ENCODE peak calls at places on chromosomes 11 and 22, in five cellular contexts. One of them, this sample, is unnamed.

GRCh38 chr11:69356703-69357457 is 62.9 kb downstream of the MYEOV start:
- DNase-seq in H1: no peak
- DNase-seq in HCT116: no peak
- DNase-seq in A549: no peak
- DNase-seq in endothelial cell of umbilical vein: no peak
- DNase-seq in this sample: no peak

GRCh38 chr22:47248925-47249324 is 486.5 kb downstream of the TBC1D22A start:
- DNase-seq in H1: no peak
- DNase-seq in endothelial cell of umbilical vein: no peak
- DNase-seq in A549: no peak
- DNase-seq in HCT116: no peak
- DNase-seq in this sample: no peak

GRCh38 chr11:76663461-76663760 is 7.1 kb downstream of the LRRC32 start:
- DNase-seq in H1: no peak
- DNase-seq in A549: no peak
- DNase-seq in endothelial cell of umbilical vein: no peak
- DNase-seq in HCT116: no peak
- DNase-seq in this sample: no peak

GRCh38 chr11:101296896-101297295 is 167.3 kb upstream of the PGR start:
- DNase-seq in endothelial cell of umbilical vein: no peak
- DNase-seq in A549: no peak
- DNase-seq in HCT116: no peak
- DNase-seq in H1: no peak
- DNase-seq in this sample: no peak

GRCh38 chr11:45141171-45141570 is 5.3 kb upstream of the PRDM11 start:
- DNase-seq in A549: no peak
- DNase-seq in HCT116: no peak
- DNase-seq in H1: no peak
- DNase-seq in endothelial cell of umbilical vein: no peak
- DNase-seq in this sample: no peak

GRCh38 chr11:110710520-110711381 is 1.5 kb downstream of the ARHGAP20 start:
- DNase-seq in A549: no peak
- DNase-seq in HCT116: no peak
- DNase-seq in endothelial cell of umbilical vein: peak
- DNase-seq in H1: no peak
- DNase-seq in this sample: no peak

GRCh38 chr22:30212363-30212995 is 34.1 kb downstream of the LIF start:
- DNase-seq in A549: peak
- DNase-seq in H1: no peak
- DNase-seq in endothelial cell of umbilical vein: peak
- DNase-seq in HCT116: peak
- DNase-seq in this sample: peak

GRCh38 chr11:32332990-32333334 is 102.4 kb downstream of the WT1 start:
- DNase-seq in A549: no peak
- DNase-seq in endothelial cell of umbilical vein: no peak
- DNase-seq in HCT116: no peak
- DNase-seq in H1: no peak
- DNase-seq in this sample: no peak

GRCh38 chr11:61007971-61008896 is 36.8 kb downstream of the CD6 start:
- DNase-seq in H1: peak
- DNase-seq in endothelial cell of umbilical vein: no peak
- DNase-seq in A549: peak
- DNase-seq in HCT116: no peak
- DNase-seq in this sample: no peak

GRCh38 chr11:587978-588380 is 11.7 kb downstream of the PHRF1 start:
- DNase-seq in H1: no peak
- DNase-seq in A549: peak
- DNase-seq in endothelial cell of umbilical vein: no peak
- DNase-seq in HCT116: no peak
- DNase-seq in this sample: peak

GRCh38 chr11:538431-539051 is 1.2 kb downstream of the LRRC56 start:
- DNase-seq in endothelial cell of umbilical vein: no peak
- DNase-seq in A549: no peak
- DNase-seq in HCT116: no peak
- DNase-seq in H1: no peak
- DNase-seq in this sample: no peak

GRCh38 chr22:44496305-44496704 is 1.7 kb downstream of the RTL6 start:
- DNase-seq in A549: no peak
- DNase-seq in HCT116: no peak
- DNase-seq in H1: no peak
- DNase-seq in endothelial cell of umbilical vein: no peak
- DNase-seq in this sample: no peak

DNA sequence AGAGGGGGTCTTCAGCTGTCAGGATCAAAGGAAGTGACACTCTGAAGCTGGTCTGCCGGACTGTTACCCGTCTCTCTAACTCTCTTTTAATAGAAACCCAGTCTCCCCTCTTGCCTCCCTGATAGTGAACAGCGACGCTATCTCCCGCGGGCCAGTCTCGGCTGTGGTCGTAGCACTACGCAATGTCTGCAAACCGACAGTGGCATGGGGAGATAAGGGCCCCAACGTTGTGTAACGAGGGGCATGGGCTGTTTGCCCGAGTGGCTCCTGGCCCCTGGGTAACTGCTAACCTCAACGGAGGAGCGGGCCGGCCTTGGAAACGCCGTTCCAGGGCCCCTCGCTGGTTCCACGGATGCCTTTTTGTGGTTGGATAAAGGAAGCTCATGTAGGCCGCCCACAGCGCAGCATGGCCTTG is 23.3 kb downstream of the ZBTB16 start:
- DNase-seq in endothelial cell of umbilical vein: no peak
- DNase-seq in A549: no peak
- DNase-seq in HCT116: no peak
- DNase-seq in H1: no peak
- DNase-seq in this sample: peak
- H3K4me3 ChIP-seq in endothelial cell of umbilical vein: no peak
- H3K4me3 ChIP-seq in A549: no peak
- H3K4me3 ChIP-seq in HCT116: no peak
- H3K4me3 ChIP-seq in H1: no peak
- H3K4me3 ChIP-seq in this sample: peak

GRCh38 chr11:71994786-71995185 is 3.9 kb upstream of the IL18BP start:
- DNase-seq in H1: no peak
- DNase-seq in endothelial cell of umbilical vein: no peak
- DNase-seq in A549: no peak
- DNase-seq in HCT116: no peak
- DNase-seq in this sample: no peak
- TF ChIP-seq CTCF in H1: no peak
- TF ChIP-seq CTCF in endothelial cell of umbilical vein: no peak
- TF ChIP-seq CTCF in A549: no peak
- TF ChIP-seq CTCF in HCT116: no peak
- TF ChIP-seq CTCF in this sample: no peak

DNA sequence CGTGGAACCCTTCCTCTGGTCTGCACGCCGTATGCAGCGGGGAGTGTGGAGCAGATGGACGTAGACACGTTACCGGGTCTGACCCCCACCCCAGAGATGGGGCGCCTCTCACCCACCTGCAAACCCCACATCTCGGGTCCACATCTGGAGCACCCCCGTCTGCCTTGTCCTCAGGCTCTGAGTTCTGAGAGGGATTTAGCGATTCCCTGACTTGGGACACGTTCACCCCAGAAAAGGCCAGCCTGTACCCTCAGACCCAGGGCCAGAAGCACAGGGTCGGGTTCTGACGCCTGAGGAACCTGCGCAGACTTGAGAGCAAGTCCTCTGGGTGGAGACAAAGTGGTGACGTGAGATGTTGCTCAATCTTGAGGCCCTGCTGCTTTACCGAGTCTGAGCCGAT is 1138.5 kb downstream of the BRD1 start:
- DNase-seq in A549: no peak
- DNase-seq in H1: no peak
- DNase-seq in endothelial cell of umbilical vein: no peak
- DNase-seq in HCT116: no peak
- DNase-seq in this sample: peak
- TF ChIP-seq MAX in A549: no peak
- TF ChIP-seq MAX in H1: no peak
- TF ChIP-seq MAX in endothelial cell of umbilical vein: no peak
- TF ChIP-seq MAX in HCT116: no peak
- TF ChIP-seq MAX in this sample: no peak

GRCh38 chr11:6630632-6631291 is 11.5 kb upstream of the TPP1 start:
- DNase-seq in A549: no peak
- DNase-seq in H1: no peak
- DNase-seq in endothelial cell of umbilical vein: no peak
- DNase-seq in HCT116: no peak
- DNase-seq in this sample: no peak

GRCh38 chr11:6628526-6628925 is 9.3 kb upstream of the TPP1 start:
- DNase-seq in endothelial cell of umbilical vein: no peak
- DNase-seq in H1: no peak
- DNase-seq in HCT116: no peak
- DNase-seq in A549: no peak
- DNase-seq in this sample: no peak

GRCh38 chr11:6629573-6629891 is 10.3 kb upstream of the TPP1 start:
- DNase-seq in A549: no peak
- DNase-seq in H1: no peak
- DNase-seq in endothelial cell of umbilical vein: no peak
- DNase-seq in HCT116: no peak
- DNase-seq in this sample: no peak

GRCh38 chr11:6631356-6631890 is 12.2 kb upstream of the TPP1 start:
- DNase-seq in HCT116: no peak
- DNase-seq in endothelial cell of umbilical vein: no peak
- DNase-seq in H1: no peak
- DNase-seq in A549: no peak
- DNase-seq in this sample: no peak

DNA sequence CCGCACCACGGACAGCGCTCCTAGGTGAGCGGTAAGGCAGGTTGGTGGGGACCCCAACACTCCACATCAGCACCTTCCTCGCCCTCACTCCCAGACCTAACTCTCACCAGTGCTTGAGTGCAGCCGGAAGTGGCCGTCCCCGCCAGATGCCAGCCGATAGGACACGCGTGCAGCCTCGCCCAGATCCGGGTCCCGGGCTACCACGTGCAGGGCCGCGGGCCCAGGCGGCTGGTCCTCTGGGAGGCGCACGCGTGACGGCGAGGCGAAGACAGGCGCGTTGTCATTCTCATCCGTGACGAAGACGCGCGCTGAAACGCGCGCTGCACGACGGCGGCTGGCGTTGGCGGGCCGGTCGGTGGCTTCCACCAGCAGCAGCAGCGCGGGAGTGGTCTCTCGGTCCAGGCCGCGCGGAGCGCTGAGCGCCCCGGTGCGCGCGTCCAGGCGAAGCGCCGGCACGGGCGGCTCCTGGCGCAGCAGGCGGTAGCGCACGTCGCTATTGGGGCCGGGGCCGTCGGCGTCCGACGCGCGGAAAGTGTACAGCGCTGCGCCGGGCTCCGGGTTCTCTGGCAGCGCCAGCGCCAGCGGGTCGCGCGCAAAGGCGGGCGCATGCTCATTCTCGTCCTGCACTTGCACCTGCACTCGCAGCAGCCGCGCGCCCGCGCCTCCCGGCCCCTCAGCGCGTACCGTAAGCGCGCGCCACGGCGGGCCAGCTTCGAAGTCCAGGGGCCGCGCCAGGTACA is 10.8 kb upstream of the TPP1 start:
- DNase-seq in endothelial cell of umbilical vein: no peak
- DNase-seq in A549: no peak
- DNase-seq in HCT116: no peak
- DNase-seq in H1: no peak
- DNase-seq in this sample: no peak
- H3K4me3 ChIP-seq in endothelial cell of umbilical vein: no peak
- H3K4me3 ChIP-seq in A549: peak
- H3K4me3 ChIP-seq in HCT116: no peak
- H3K4me3 ChIP-seq in H1: peak
- H3K4me3 ChIP-seq in this sample: no peak

GRCh38 chr11:11788067-11788710 is 53.6 kb upstream of the USP47 start:
- DNase-seq in A549: no peak
- DNase-seq in HCT116: no peak
- DNase-seq in H1: no peak
- DNase-seq in endothelial cell of umbilical vein: no peak
- DNase-seq in this sample: no peak
- TF ChIP-seq CTCF in A549: no peak
- TF ChIP-seq CTCF in HCT116: no peak
- TF ChIP-seq CTCF in H1: no peak
- TF ChIP-seq CTCF in endothelial cell of umbilical vein: no peak
- TF ChIP-seq CTCF in this sample: no peak

This sample was measured in NB4.